ENCODE peak calls at places on chromosomes 6 and 20, in seven cellular contexts. V, H, K, W, P, X and Y are unnamed samples.

GRCh38 chr6:81814365-81815109 is 62.1 kb upstream of the TENT5A start:
- DNase-seq in V (no peak), H (no peak), K (no peak), W (no peak), P (no peak), X (no peak), Y (no peak)

GRCh38 chr20:58707770-58708169 is 15.2 kb downstream of the NPEPL1 start:
- DNase-seq in V (no peak), H (no peak), K (no peak), W (no peak), P (no peak), X (no peak), Y (no peak)

GRCh38 chr6:77034161-77034560 is 429.1 kb downstream of the HTR1B start:
- DNase-seq in V (peak), H (no peak), K (peak), W (no peak), P (no peak), X (no peak), Y (no peak)

GRCh38 chr6:169038691-169039090 is 215.0 kb downstream of the THBS2 start:
- DNase-seq in V (no peak), H (no peak), K (no peak), W (no peak), P (no peak), X (no peak), Y (no peak)

GRCh38 chr6:147132889-147133288 is 71.3 kb upstream of the STXBP5 start:
- DNase-seq in V (no peak), H (no peak), K (no peak), W (no peak), P (no peak), X (no peak), Y (no peak)

GRCh38 chr6:16718301-16718700 is 43.0 kb downstream of the ATXN1 start:
- DNase-seq in V (no peak), H (no peak), K (no peak), W (no peak), P (no peak), X (no peak), Y (no peak)

GRCh38 chr6:85866373-85866740 is 223.7 kb upstream of the SYNCRIP start:
- DNase-seq in V (no peak), H (no peak), K (no peak), W (no peak), P (no peak), X (no peak), Y (no peak)

GRCh38 chr6:14934011-14934410 is 311.9 kb upstream of the JARID2 start:
- DNase-seq in V (no peak), H (no peak), K (no peak), W (no peak), P (no peak), X (no peak), Y (no peak)

GRCh38 chr20:53643031-53643832 is 49.6 kb upstream of the ZNF217 start:
- DNase-seq in V (no peak), H (peak), K (peak), W (no peak), P (no peak), X (peak), Y (peak)

GRCh38 chr20:5668529-5668868 is 81.7 kb upstream of the SHLD1 start:
- DNase-seq in V (no peak), H (no peak), K (no peak), W (no peak), P (no peak), X (no peak), Y (no peak)

GRCh38 chr20:56299362-56299761 is 50.8 kb downstream of the MC3R start:
- DNase-seq in V (no peak), H (no peak), K (no peak), W (no peak), P (no peak), X (no peak), Y (no peak)

GRCh38 chr6:127206531-127207065 is 60.1 kb upstream of the RNF146 start:
- DNase-seq in V (no peak), H (no peak), K (no peak), W (no peak), P (no peak), X (no peak), Y (no peak)

GRCh38 chr20:45363611-45364492 is 896 bp downstream of the SYS1 start:
- DNase-seq in V (no peak), H (peak), K (no peak), W (no peak), P (no peak), X (peak), Y (no peak)

GRCh38 chr6:97069363-97069762 is 144.8 kb downstream of the KLHL32 start:
- DNase-seq in V (no peak), H (no peak), K (no peak), W (no peak), P (no peak), X (no peak), Y (no peak)

GRCh38 chr6:28423546-28423945 is 19.7 kb downstream of the ZSCAN23 start:
- DNase-seq in V (no peak), H (no peak), K (no peak), W (no peak), P (no peak), X (no peak), Y (no peak)
- TF ChIP-seq CTCF in V (no peak), H (no peak), K (no peak), W (no peak), P (no peak), X (no peak), Y (no peak)

GRCh38 chr20:38941726-38942389 is 15.6 kb downstream of the FAM83D start:
- DNase-seq in V (no peak), H (no peak), K (no peak), W (no peak), P (no peak), X (no peak), Y (no peak)
- TF ChIP-seq CTCF in V (no peak), H (peak), K (no peak), W (no peak), P (peak), X (no peak), Y (no peak)

GRCh38 chr6:33851959-33852358 is 48.2 kb upstream of the MLN start:
- DNase-seq in V (peak), H (no peak), K (no peak), W (no peak), P (peak), X (peak), Y (no peak)
- TF ChIP-seq CTCF in V (no peak), H (peak), K (peak), W (peak), P (peak), X (peak), Y (no peak)

DNA sequence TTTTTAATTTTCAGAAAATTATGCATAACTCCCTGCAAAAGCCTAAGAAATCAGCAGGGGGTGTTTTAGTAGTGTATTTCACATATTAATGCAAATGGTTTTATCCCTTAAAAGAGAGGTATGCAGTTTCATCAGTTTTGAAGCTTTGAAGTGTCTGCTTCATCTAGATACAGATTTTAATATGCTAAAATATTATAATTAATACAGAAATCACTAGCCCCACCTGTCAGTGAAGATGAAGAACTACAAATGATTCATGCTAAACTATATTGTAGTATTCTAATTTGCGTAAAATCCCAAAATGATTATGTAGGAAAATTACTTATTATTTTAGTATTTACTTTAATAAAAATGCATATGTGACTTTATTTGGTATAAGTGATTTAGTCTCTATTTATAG is 2.9 kb upstream of the TFB1M start:
- DNase-seq in V (no peak), H (peak), K (peak), W (no peak), P (no peak), X (no peak), Y (no peak)
- TF ChIP-seq CTCF in V (peak), H (peak), K (peak), W (peak), P (no peak), X (peak), Y (no peak)

GRCh38 chr20:37897008-37897548 is 5.8 kb upstream of the VSTM2L start:
- DNase-seq in V (peak), H (peak), K (peak), W (no peak), P (peak), X (no peak), Y (no peak)
- TF ChIP-seq CTCF in V (peak), H (peak), K (peak), W (peak), P (peak), X (no peak), Y (no peak)

DNA sequence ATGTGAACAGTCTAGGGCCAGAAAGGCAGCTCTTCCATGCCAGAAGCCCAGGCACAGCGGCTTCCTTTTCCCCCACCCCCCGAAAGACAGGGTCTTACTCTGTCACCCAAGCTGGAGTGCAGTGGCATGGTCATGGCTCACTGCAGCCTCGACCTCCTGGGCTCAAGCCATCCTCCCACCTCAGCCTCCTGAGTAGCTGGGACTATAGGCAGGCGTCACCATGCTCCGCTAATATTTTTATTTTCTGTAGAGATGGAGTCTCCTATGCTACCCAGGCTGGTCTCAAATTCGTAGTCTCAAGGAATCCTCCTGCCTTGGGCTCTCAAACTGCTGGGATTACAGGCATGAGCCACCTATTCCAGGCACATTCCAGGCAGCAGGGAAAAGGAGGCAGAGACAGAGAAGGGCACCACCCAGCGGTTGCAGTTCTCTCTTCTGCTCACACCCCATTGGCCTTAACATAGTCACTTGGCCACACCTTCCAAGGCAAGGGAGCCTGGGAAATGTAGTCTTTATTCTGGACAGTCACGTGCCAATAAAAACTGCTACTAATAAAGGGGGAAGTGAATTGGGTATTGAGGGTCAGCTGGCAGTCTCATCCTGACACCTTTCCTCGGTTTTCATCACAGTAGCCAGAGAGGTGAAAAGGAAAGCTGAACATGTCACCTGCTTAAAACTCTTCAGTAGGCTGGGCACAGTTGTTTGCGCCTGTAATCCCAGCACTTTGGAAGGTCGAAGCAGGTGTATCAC is 205.9 kb downstream of the ZMYND8 start:
- DNase-seq in V (peak), H (peak), K (peak), W (peak), P (peak), X (peak), Y (peak)
- TF ChIP-seq CTCF in V (peak), H (peak), K (peak), W (peak), P (peak), X (no peak), Y (no peak)

GRCh38 chr6:53793318-53793975 is 1.4 kb upstream of the LRRC1 start:
- DNase-seq in V (peak), H (peak), K (peak), W (no peak), P (peak), X (peak), Y (peak)
- TF ChIP-seq CTCF in V (no peak), H (no peak), K (no peak), W (no peak), P (no peak), X (no peak), Y (no peak)

GRCh38 chr6:4846387-4846786 is 70.2 kb downstream of the CDYL start:
- DNase-seq in V (no peak), H (no peak), K (no peak), W (no peak), P (no peak), X (peak), Y (no peak)

GRCh38 chr6:4851035-4851434 is 74.8 kb downstream of the CDYL start:
- DNase-seq in V (no peak), H (no peak), K (no peak), W (no peak), P (no peak), X (no peak), Y (no peak)

GRCh38 chr6:4849628-4850027 is 73.4 kb downstream of the CDYL start:
- DNase-seq in V (no peak), H (no peak), K (no peak), W (no peak), P (no peak), X (no peak), Y (no peak)

GRCh38 chr6:4849214-4849613 is 73.0 kb downstream of the CDYL start:
- DNase-seq in V (no peak), H (no peak), K (no peak), W (no peak), P (no peak), X (no peak), Y (no peak)

DNA sequence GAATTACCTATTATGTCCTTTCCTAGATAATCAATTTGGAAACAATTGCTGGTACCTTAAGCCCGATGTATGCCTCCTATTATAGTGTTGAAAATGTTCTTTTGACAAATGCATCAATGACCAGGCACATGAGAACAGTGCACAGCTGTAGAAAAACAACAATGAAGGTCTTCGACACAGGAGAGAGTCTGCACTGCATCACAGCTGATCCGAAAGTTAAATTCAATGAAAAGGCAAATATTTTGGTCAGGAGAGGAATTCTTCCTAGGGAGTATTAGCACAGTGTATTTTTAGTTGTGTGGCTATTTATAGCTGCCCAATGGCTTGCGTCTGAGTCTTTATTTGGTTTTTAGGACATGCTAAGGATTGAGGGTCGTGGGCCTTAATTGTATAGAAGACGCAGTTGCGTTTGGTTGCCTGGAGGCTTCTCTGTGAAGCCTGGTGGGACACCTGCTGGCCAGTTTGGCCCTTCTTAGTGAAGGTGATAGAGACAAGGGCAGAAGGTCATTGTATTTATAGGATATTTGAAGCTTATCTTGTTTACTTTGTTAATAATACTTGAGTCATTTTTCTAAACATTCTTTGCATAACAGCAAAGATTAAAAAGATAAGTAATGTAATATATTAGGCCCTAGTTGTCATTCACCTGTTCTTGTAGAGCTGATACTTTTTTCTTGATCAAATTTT is 72.3 kb downstream of the CDYL start:
- DNase-seq in V (peak), H (peak), K (peak), W (peak), P (peak), X (peak), Y (peak)
- TF ChIP-seq CTCF in V (no peak), H (peak), K (peak), W (peak), P (peak), X (no peak), Y (peak)